ENCODE peak calls at places on chromosomes 2 and 18, in ten cellular contexts. One of them, this sample, is unnamed.

GRCh38 chr2:169162613-169163012 is 93.2 kb downstream of the DHRS9 start:
- DNase-seq in right cardiac atrium: no peak
- DNase-seq in IMR-90: no peak
- DNase-seq in K562: no peak
- DNase-seq in upper lobe of left lung: no peak
- DNase-seq in GM12864: no peak
- DNase-seq in aorta: no peak
- DNase-seq in small intestine: peak
- DNase-seq in Panc1: no peak
- DNase-seq in AG04449: no peak
- DNase-seq in this sample: no peak

GRCh38 chr2:41409328-41409727 is 638.5 kb upstream of the PKDCC start:
- DNase-seq in right cardiac atrium: no peak
- DNase-seq in IMR-90: no peak
- DNase-seq in K562: no peak
- DNase-seq in upper lobe of left lung: no peak
- DNase-seq in GM12864: no peak
- DNase-seq in aorta: no peak
- DNase-seq in small intestine: no peak
- DNase-seq in Panc1: no peak
- DNase-seq in AG04449: no peak
- DNase-seq in this sample: no peak

GRCh38 chr2:197821550-197822218 is 17.3 kb downstream of the PLCL1 start:
- DNase-seq in right cardiac atrium: no peak
- DNase-seq in IMR-90: no peak
- DNase-seq in K562: peak
- DNase-seq in upper lobe of left lung: no peak
- DNase-seq in GM12864: no peak
- DNase-seq in aorta: no peak
- DNase-seq in small intestine: no peak
- DNase-seq in Panc1: no peak
- DNase-seq in AG04449: no peak
- DNase-seq in this sample: no peak

GRCh38 chr2:129876576-129876975 is 102.9 kb upstream of the RAB6C start:
- DNase-seq in right cardiac atrium: no peak
- DNase-seq in IMR-90: no peak
- DNase-seq in K562: no peak
- DNase-seq in upper lobe of left lung: no peak
- DNase-seq in GM12864: no peak
- DNase-seq in aorta: no peak
- DNase-seq in small intestine: no peak
- DNase-seq in Panc1: no peak
- DNase-seq in AG04449: no peak
- DNase-seq in this sample: no peak

GRCh38 chr2:234671716-234672115 is 174.8 kb upstream of the ARL4C start:
- DNase-seq in right cardiac atrium: no peak
- DNase-seq in IMR-90: no peak
- DNase-seq in K562: no peak
- DNase-seq in upper lobe of left lung: no peak
- DNase-seq in GM12864: no peak
- DNase-seq in aorta: no peak
- DNase-seq in small intestine: no peak
- DNase-seq in Panc1: no peak
- DNase-seq in AG04449: no peak
- DNase-seq in this sample: no peak

GRCh38 chr18:292271-292670 is 24.4 kb upstream of the THOC1 start:
- DNase-seq in right cardiac atrium: no peak
- DNase-seq in IMR-90: no peak
- DNase-seq in K562: no peak
- DNase-seq in upper lobe of left lung: no peak
- DNase-seq in GM12864: no peak
- DNase-seq in aorta: no peak
- DNase-seq in small intestine: no peak
- DNase-seq in Panc1: no peak
- DNase-seq in AG04449: no peak
- DNase-seq in this sample: no peak

GRCh38 chr2:45218931-45219339 is 209.7 kb upstream of the SIX2 start:
- DNase-seq in right cardiac atrium: no peak
- DNase-seq in IMR-90: no peak
- DNase-seq in K562: no peak
- DNase-seq in upper lobe of left lung: peak
- DNase-seq in GM12864: no peak
- DNase-seq in aorta: no peak
- DNase-seq in small intestine: no peak
- DNase-seq in Panc1: no peak
- DNase-seq in AG04449: no peak
- DNase-seq in this sample: no peak

GRCh38 chr18:1848716-1849115 is 722.6 kb downstream of the METTL4 start:
- DNase-seq in right cardiac atrium: no peak
- DNase-seq in IMR-90: no peak
- DNase-seq in K562: no peak
- DNase-seq in upper lobe of left lung: no peak
- DNase-seq in GM12864: no peak
- DNase-seq in aorta: no peak
- DNase-seq in small intestine: no peak
- DNase-seq in Panc1: no peak
- DNase-seq in AG04449: no peak
- DNase-seq in this sample: no peak

GRCh38 chr18:58599106-58599505 is 29.8 kb downstream of the ALPK2 start:
- DNase-seq in right cardiac atrium: no peak
- DNase-seq in IMR-90: peak
- DNase-seq in K562: no peak
- DNase-seq in upper lobe of left lung: no peak
- DNase-seq in GM12864: no peak
- DNase-seq in aorta: no peak
- DNase-seq in small intestine: no peak
- DNase-seq in Panc1: no peak
- DNase-seq in AG04449: no peak
- DNase-seq in this sample: no peak

GRCh38 chr18:65938592-65939372 is 188.0 kb downstream of the CDH7 start:
- DNase-seq in right cardiac atrium: no peak
- DNase-seq in IMR-90: no peak
- DNase-seq in K562: no peak
- DNase-seq in upper lobe of left lung: no peak
- DNase-seq in GM12864: peak
- DNase-seq in aorta: no peak
- DNase-seq in small intestine: peak
- DNase-seq in Panc1: no peak
- DNase-seq in AG04449: no peak
- DNase-seq in this sample: no peak

GRCh38 chr2:38187416-38188127 is 111.6 kb upstream of the CYP1B1 start:
- DNase-seq in right cardiac atrium: peak
- DNase-seq in IMR-90: peak
- DNase-seq in K562: no peak
- DNase-seq in upper lobe of left lung: no peak
- DNase-seq in GM12864: no peak
- DNase-seq in aorta: peak
- DNase-seq in small intestine: no peak
- DNase-seq in Panc1: no peak
- DNase-seq in AG04449: no peak
- DNase-seq in this sample: peak

GRCh38 chr2:97764559-97765263 is 51.3 kb downstream of the ZAP70 start:
- DNase-seq in right cardiac atrium: no peak
- DNase-seq in IMR-90: no peak
- DNase-seq in K562: no peak
- DNase-seq in upper lobe of left lung: peak
- DNase-seq in GM12864: no peak
- DNase-seq in aorta: no peak
- DNase-seq in small intestine: no peak
- DNase-seq in Panc1: no peak
- DNase-seq in AG04449: no peak
- DNase-seq in this sample: no peak

DNA sequence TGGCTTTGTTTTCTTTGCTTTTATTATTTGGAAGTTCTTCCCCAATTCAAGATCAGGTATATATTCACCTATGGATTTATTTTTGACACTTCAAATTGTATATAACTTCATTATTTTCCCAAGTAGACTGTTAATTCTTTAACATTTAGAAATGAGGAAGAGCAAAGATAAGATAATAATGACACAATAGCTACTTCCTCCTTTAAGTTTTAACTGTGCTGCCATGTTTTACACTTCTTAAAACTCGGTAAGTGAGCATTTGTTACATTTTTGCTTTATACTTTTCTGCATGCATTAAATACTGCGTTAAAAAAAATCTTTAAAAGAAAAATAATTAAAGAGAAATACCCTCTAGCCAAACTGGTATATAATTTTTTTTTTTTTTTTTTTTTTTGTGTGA is 32.5 kb downstream of the SLC66A3 start:
- DNase-seq in right cardiac atrium: no peak
- DNase-seq in IMR-90: no peak
- DNase-seq in K562: no peak
- DNase-seq in upper lobe of left lung: no peak
- DNase-seq in GM12864: no peak
- DNase-seq in aorta: no peak
- DNase-seq in small intestine: no peak
- DNase-seq in Panc1: no peak
- DNase-seq in AG04449: no peak
- DNase-seq in this sample: no peak
- H3K4me3 ChIP-seq in right cardiac atrium: no peak
- H3K4me3 ChIP-seq in IMR-90: no peak
- H3K4me3 ChIP-seq in K562: no peak
- H3K4me3 ChIP-seq in upper lobe of left lung: no peak
- H3K4me3 ChIP-seq in GM12864: no peak
- H3K4me3 ChIP-seq in aorta: no peak
- H3K4me3 ChIP-seq in small intestine: no peak
- H3K4me3 ChIP-seq in Panc1: no peak
- H3K4me3 ChIP-seq in AG04449: no peak
- H3K4me3 ChIP-seq in this sample: no peak

GRCh38 chr2:98772531-98772930 is 41.6 kb upstream of the MGAT4A start:
- DNase-seq in right cardiac atrium: no peak
- DNase-seq in IMR-90: no peak
- DNase-seq in K562: no peak
- DNase-seq in upper lobe of left lung: no peak
- DNase-seq in GM12864: no peak
- DNase-seq in aorta: peak
- DNase-seq in small intestine: no peak
- DNase-seq in Panc1: no peak
- DNase-seq in AG04449: no peak
- DNase-seq in this sample: no peak
- H3K4me3 ChIP-seq in right cardiac atrium: no peak
- H3K4me3 ChIP-seq in IMR-90: no peak
- H3K4me3 ChIP-seq in K562: no peak
- H3K4me3 ChIP-seq in upper lobe of left lung: no peak
- H3K4me3 ChIP-seq in GM12864: no peak
- H3K4me3 ChIP-seq in aorta: no peak
- H3K4me3 ChIP-seq in small intestine: no peak
- H3K4me3 ChIP-seq in Panc1: no peak
- H3K4me3 ChIP-seq in AG04449: no peak
- H3K4me3 ChIP-seq in this sample: no peak

DNA sequence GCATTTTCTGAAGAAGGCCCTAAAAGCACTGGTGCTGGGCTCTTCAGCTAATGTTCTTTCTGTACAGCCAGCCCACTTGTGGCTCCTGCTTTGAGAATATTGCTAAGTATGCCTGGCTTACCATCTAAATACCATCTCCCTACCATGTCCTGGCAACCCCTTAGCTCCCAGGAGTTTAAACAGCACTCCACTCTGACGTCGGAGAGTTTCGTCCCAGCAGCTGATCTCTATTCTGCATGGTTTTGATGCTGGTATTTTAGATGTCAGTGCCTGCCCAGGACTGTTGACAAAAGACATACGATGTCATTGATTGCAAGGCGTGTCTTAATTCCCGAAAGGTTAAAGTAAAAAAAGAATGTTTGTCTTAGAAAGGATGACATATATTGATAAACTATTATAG is 47.0 kb upstream of the AFF3 start:
- DNase-seq in right cardiac atrium: no peak
- DNase-seq in IMR-90: no peak
- DNase-seq in K562: no peak
- DNase-seq in upper lobe of left lung: no peak
- DNase-seq in GM12864: no peak
- DNase-seq in aorta: no peak
- DNase-seq in small intestine: no peak
- DNase-seq in Panc1: no peak
- DNase-seq in AG04449: no peak
- DNase-seq in this sample: no peak
- H3K4me3 ChIP-seq in right cardiac atrium: no peak
- H3K4me3 ChIP-seq in IMR-90: no peak
- H3K4me3 ChIP-seq in K562: no peak
- H3K4me3 ChIP-seq in upper lobe of left lung: no peak
- H3K4me3 ChIP-seq in GM12864: no peak
- H3K4me3 ChIP-seq in aorta: no peak
- H3K4me3 ChIP-seq in small intestine: no peak
- H3K4me3 ChIP-seq in Panc1: no peak
- H3K4me3 ChIP-seq in AG04449: no peak
- H3K4me3 ChIP-seq in this sample: no peak

DNA sequence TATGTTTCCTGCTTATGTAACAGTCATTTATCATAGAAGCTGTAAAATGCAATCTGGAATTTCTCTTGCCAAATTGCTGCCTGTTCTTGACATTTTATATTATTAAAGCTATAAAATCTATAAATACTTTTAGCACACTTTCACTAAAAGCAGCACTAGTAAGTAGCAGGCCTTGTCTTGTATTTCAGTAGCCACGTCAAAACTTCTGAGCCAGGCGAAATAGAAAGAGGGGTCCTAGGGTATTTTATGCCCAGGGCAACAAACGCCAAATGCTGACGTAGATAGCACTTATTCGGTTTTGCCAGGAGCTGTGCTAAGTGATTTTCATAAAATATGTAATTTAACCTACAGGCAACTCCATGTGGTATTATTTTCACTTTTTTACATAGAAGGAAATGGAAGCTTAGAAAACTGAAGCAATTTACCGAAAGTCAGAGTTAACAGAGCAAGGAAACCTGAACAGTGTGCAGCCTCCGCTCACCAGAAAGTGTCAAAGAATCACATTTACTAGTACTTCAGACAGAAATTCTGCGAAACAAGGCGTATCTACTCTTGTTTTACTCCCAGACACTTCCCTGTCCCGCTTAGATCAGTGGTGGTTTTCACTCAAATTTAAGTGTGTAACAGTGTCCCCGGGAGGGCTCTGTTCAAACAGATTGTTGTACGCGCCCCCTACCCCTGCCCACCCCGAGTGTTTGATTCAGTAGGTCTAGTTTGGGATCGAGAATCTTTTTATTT is 1.1 kb upstream of the CYP20A1 start:
- DNase-seq in right cardiac atrium: no peak
- DNase-seq in IMR-90: no peak
- DNase-seq in K562: peak
- DNase-seq in upper lobe of left lung: no peak
- DNase-seq in GM12864: no peak
- DNase-seq in aorta: no peak
- DNase-seq in small intestine: no peak
- DNase-seq in Panc1: no peak
- DNase-seq in AG04449: no peak
- DNase-seq in this sample: no peak
- H3K4me3 ChIP-seq in right cardiac atrium: peak
- H3K4me3 ChIP-seq in IMR-90: no peak
- H3K4me3 ChIP-seq in K562: peak
- H3K4me3 ChIP-seq in upper lobe of left lung: peak
- H3K4me3 ChIP-seq in GM12864: no peak
- H3K4me3 ChIP-seq in aorta: peak
- H3K4me3 ChIP-seq in small intestine: peak
- H3K4me3 ChIP-seq in Panc1: peak
- H3K4me3 ChIP-seq in AG04449: peak
- H3K4me3 ChIP-seq in this sample: peak

DNA sequence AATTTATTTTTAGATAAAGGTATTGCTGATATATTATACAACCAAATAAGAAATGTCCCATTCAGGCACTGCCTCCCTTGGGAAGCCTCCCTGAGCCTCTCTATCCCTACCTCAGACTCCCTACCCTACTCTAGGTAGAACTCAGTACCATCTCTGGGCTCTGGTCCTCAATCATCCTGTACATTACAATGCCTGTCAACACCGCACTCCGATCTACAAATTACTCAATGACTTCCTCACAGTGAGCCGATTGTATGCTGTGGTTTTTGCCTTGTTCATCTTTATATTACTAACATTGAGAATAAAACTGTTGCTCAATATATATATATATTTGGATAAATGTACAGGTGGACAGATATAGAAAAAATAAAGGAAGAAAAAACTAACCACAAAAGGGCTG is 207.5 kb downstream of the STK39 start:
- DNase-seq in right cardiac atrium: no peak
- DNase-seq in IMR-90: no peak
- DNase-seq in K562: no peak
- DNase-seq in upper lobe of left lung: no peak
- DNase-seq in GM12864: no peak
- DNase-seq in aorta: no peak
- DNase-seq in small intestine: no peak
- DNase-seq in Panc1: no peak
- DNase-seq in AG04449: no peak
- DNase-seq in this sample: no peak
- H3K4me3 ChIP-seq in right cardiac atrium: no peak
- H3K4me3 ChIP-seq in IMR-90: no peak
- H3K4me3 ChIP-seq in K562: no peak
- H3K4me3 ChIP-seq in upper lobe of left lung: no peak
- H3K4me3 ChIP-seq in GM12864: no peak
- H3K4me3 ChIP-seq in aorta: no peak
- H3K4me3 ChIP-seq in small intestine: no peak
- H3K4me3 ChIP-seq in Panc1: no peak
- H3K4me3 ChIP-seq in AG04449: no peak
- H3K4me3 ChIP-seq in this sample: no peak

This sample was measured in skeletal muscle cell.